ENCODE peak calls at places on chromosomes 12 and 14, in four cellular contexts. One of them, this sample, is unnamed.

GRCh38 chr12:3119745-3120660 is 42.8 kb downstream of the TSPAN9 start:
- DNase-seq in HEK293T: no peak
- DNase-seq in K562: no peak
- DNase-seq in HepG2: no peak
- DNase-seq in this sample: no peak

GRCh38 chr12:5870183-5870582 is 74.9 kb downstream of the ANO2 start:
- DNase-seq in HEK293T: no peak
- DNase-seq in K562: no peak
- DNase-seq in HepG2: no peak
- DNase-seq in this sample: no peak

GRCh38 chr12:43281563-43281962 is 270.4 kb downstream of the ADAMTS20 start:
- DNase-seq in HEK293T: no peak
- DNase-seq in K562: no peak
- DNase-seq in HepG2: no peak
- DNase-seq in this sample: no peak

GRCh38 chr12:4562034-4562657 is at the start of gene DYRK4:
- DNase-seq in HEK293T: peak
- DNase-seq in K562: peak
- DNase-seq in HepG2: peak
- DNase-seq in this sample: peak

GRCh38 chr14:65243766-65244442 is 141.6 kb upstream of the MAX start:
- DNase-seq in HEK293T: no peak
- DNase-seq in K562: no peak
- DNase-seq in HepG2: peak
- DNase-seq in this sample: no peak

GRCh38 chr14:94110552-94111181 is at the start of gene IFI27:
- DNase-seq in HEK293T: no peak
- DNase-seq in K562: peak
- DNase-seq in HepG2: no peak
- DNase-seq in this sample: no peak

GRCh38 chr14:52049271-52049670 is 19.6 kb downstream of the NID2 start:
- DNase-seq in HEK293T: no peak
- DNase-seq in K562: no peak
- DNase-seq in HepG2: no peak
- DNase-seq in this sample: no peak

GRCh38 chr12:67649165-67650126 is 901 bp downstream of the DYRK2 start:
- DNase-seq in HEK293T: peak
- DNase-seq in K562: peak
- DNase-seq in HepG2: no peak
- DNase-seq in this sample: peak

GRCh38 chr14:83816755-83817154 is 1713.2 kb upstream of the FLRT2 start:
- DNase-seq in HEK293T: peak
- DNase-seq in K562: no peak
- DNase-seq in HepG2: no peak
- DNase-seq in this sample: no peak

GRCh38 chr12:130114952-130115351 is 47.3 kb upstream of the FZD10 start:
- DNase-seq in HEK293T: no peak
- DNase-seq in K562: no peak
- DNase-seq in HepG2: no peak
- DNase-seq in this sample: no peak

GRCh38 chr12:1350055-1350933 is 244.1 kb downstream of the FBXL14 start:
- DNase-seq in HEK293T: no peak
- DNase-seq in K562: no peak
- DNase-seq in HepG2: no peak
- DNase-seq in this sample: no peak

GRCh38 chr12:123111498-123112165 is 39.3 kb downstream of the PITPNM2 start:
- DNase-seq in HEK293T: no peak
- DNase-seq in K562: no peak
- DNase-seq in HepG2: no peak
- DNase-seq in this sample: no peak

GRCh38 chr12:70809887-70810286 is 110.7 kb downstream of the PTPRR start:
- DNase-seq in HEK293T: no peak
- DNase-seq in K562: no peak
- DNase-seq in HepG2: no peak
- DNase-seq in this sample: no peak

GRCh38 chr12:10636611-10637010 is 23.2 kb upstream of the MAGOHB start:
- DNase-seq in HEK293T: no peak
- DNase-seq in K562: no peak
- DNase-seq in HepG2: no peak
- DNase-seq in this sample: no peak

GRCh38 chr12:119594399-119594730 is 791 bp downstream of the TMEM233 start:
- DNase-seq in HEK293T: no peak
- DNase-seq in K562: no peak
- DNase-seq in HepG2: no peak
- DNase-seq in this sample: peak

GRCh38 chr12:59999291-59999690 is 403.5 kb downstream of the SLC16A7 start:
- DNase-seq in HEK293T: no peak
- DNase-seq in K562: no peak
- DNase-seq in HepG2: no peak
- DNase-seq in this sample: no peak

GRCh38 chr12:130639759-130640158 is 76.3 kb downstream of the RIMBP2 start:
- DNase-seq in HEK293T: no peak
- DNase-seq in K562: no peak
- DNase-seq in HepG2: no peak
- DNase-seq in this sample: no peak

GRCh38 chr14:67820428-67820881 is 876 bp downstream of the RAD51B start:
- DNase-seq in HEK293T: peak
- DNase-seq in K562: peak
- DNase-seq in HepG2: peak
- DNase-seq in this sample: no peak

GRCh38 chr14:32602699-32603098 is 273.6 kb downstream of the AKAP6 start:
- DNase-seq in HEK293T: no peak
- DNase-seq in K562: no peak
- DNase-seq in HepG2: no peak
- DNase-seq in this sample: no peak

GRCh38 chr12:95286713-95287112 is 69.1 kb downstream of the VEZT start:
- DNase-seq in HEK293T: no peak
- DNase-seq in K562: no peak
- DNase-seq in HepG2: no peak
- DNase-seq in this sample: no peak

GRCh38 chr14:55438066-55438683 is 2.2 kb downstream of the TBPL2 start:
- DNase-seq in HEK293T: peak
- DNase-seq in K562: peak
- DNase-seq in HepG2: peak
- DNase-seq in this sample: no peak

GRCh38 chr14:73381379-73382013 is 76.8 kb downstream of the NUMB start:
- DNase-seq in HEK293T: no peak
- DNase-seq in K562: no peak
- DNase-seq in HepG2: no peak
- DNase-seq in this sample: no peak
- TF ChIP-seq ELF4 in HEK293T: no peak
- TF ChIP-seq ELF4 in K562: no peak
- TF ChIP-seq ELF4 in HepG2: no peak
- TF ChIP-seq ELF4 in this sample: no peak

DNA sequence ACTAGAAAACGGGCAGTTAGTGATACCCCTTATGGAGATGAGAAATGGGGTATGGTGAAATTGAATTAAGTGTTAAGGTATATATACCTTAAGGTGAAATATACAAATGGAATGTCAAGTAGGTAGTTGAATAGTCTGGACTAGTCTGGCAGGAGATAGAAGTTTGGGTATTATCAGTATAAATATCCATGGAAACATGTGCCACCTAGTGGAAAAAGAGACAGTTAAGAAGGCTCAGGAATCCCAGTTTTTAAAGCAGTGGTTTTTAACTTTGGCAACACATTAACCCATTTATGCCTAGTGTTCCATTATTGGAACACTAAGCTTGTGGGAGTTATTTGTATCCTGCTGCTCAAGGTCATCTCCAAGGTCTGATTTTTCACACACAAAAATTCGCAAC is 38.6 kb upstream of the TPH2 start:
- DNase-seq in HEK293T: peak
- DNase-seq in K562: no peak
- DNase-seq in HepG2: peak
- DNase-seq in this sample: no peak
- TF ChIP-seq ELF4 in HEK293T: no peak
- TF ChIP-seq ELF4 in K562: no peak
- TF ChIP-seq ELF4 in HepG2: no peak
- TF ChIP-seq ELF4 in this sample: no peak

GRCh38 chr12:64840129-64840528 is 15.7 kb downstream of the TBC1D30 start:
- DNase-seq in HEK293T: no peak
- DNase-seq in K562: no peak
- DNase-seq in HepG2: no peak
- DNase-seq in this sample: no peak
- TF ChIP-seq ELF4 in HEK293T: no peak
- TF ChIP-seq ELF4 in K562: no peak
- TF ChIP-seq ELF4 in HepG2: no peak
- TF ChIP-seq ELF4 in this sample: no peak

DNA sequence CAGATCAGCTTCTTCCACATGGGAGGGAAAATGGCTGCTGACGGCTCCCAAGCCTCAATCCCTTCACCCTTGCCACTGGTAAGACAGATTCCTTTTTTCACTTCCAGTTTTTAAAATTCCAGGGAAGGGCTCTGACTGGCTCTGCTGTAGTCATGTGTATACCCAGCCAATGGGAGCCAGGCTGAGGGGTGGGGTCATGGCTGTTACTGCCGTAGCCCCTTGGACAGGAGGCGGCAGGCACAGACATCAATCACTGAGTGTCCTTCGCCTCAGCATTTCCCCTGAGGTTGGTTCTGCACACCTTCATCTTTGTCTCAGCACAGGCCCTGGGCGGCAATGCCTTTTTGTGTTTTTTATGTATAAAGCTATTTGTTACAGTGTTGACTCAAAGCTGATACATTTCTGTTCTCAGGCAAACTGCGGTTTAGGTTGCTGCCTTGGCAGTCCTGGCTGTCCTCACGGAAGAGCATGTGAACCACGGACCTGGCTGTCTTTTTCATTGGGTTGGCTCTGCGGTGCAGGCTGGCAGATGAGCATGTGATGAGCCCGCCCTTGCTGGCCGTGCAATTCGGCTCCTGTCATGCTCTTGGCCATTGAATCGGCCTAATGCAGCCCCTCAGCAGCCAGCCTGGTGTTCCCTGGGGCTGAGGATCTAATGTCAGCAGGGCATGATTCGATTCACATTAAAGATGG is 74.3 kb downstream of the PPM1A start:
- DNase-seq in HEK293T: no peak
- DNase-seq in K562: peak
- DNase-seq in HepG2: no peak
- DNase-seq in this sample: no peak
- TF ChIP-seq ELF4 in HEK293T: no peak
- TF ChIP-seq ELF4 in K562: no peak
- TF ChIP-seq ELF4 in HepG2: no peak
- TF ChIP-seq ELF4 in this sample: no peak

GRCh38 chr14:102508410-102508773 is 1.2 kb downstream of the ANKRD9 start:
- DNase-seq in HEK293T: peak
- DNase-seq in K562: peak
- DNase-seq in HepG2: peak
- DNase-seq in this sample: no peak
- TF ChIP-seq ELF4 in HEK293T: no peak
- TF ChIP-seq ELF4 in K562: no peak
- TF ChIP-seq ELF4 in HepG2: no peak
- TF ChIP-seq ELF4 in this sample: no peak

This sample was measured in WTC11.